ENCODE peak calls at places on chromosomes 16 and 17, in five cellular contexts. W is IMR-90, E is mesenchymal stem cell, V is neuronal stem cell, X is H1. L is an unnamed sample.

GRCh38 chr17:55450232-55450631 is 28.6 kb upstream of the MMD start:
- DNase-seq in W (no peak), X (no peak), V (no peak), E (no peak), L (no peak)

GRCh38 chr16:47976609-47977180 is 179.1 kb downstream of the ABCC12 start:
- DNase-seq in X (no peak), W (no peak), E (no peak), V (no peak), L (no peak)

GRCh38 chr17:76051071-76051467 is 21.2 kb downstream of the SRP68 start:
- DNase-seq in E (no peak), V (no peak), X (no peak), W (no peak), L (no peak)

GRCh38 chr17:51365090-51365489 is 104.7 kb downstream of the UTP18 start:
- DNase-seq in V (no peak), X (no peak), E (no peak), W (no peak), L (no peak)

GRCh38 chr17:33785281-33785680 is 469.8 kb upstream of the CCL2 start:
- DNase-seq in W (no peak), V (no peak), E (no peak), X (no peak), L (no peak)

GRCh38 chr17:48587276-48588073 is 2.6 kb downstream of the HOXB3 start:
- DNase-seq in X (no peak), V (no peak), E (peak; percentile 93), W (peak; percentile 82), L (no peak)

GRCh38 chr17:51165680-51166197 is 472 bp upstream of the NME2 start:
- DNase-seq in W (peak; percentile 22), V (no peak), E (no peak), X (no peak), L (peak; percentile 74)

GRCh38 chr17:14058051-14058450 is 11.3 kb upstream of the COX10 start:
- DNase-seq in V (no peak), W (peak; percentile 49), E (no peak), X (no peak), L (no peak)

GRCh38 chr17:14200354-14200753 is 36.3 kb downstream of the CDRT15 start:
- DNase-seq in E (no peak), V (no peak), X (no peak), W (no peak), L (no peak)

GRCh38 chr16:60788631-60789030 is 1247.6 kb downstream of the CDH8 start:
- DNase-seq in E (no peak), W (no peak), V (no peak), X (no peak), L (peak; percentile 25)

GRCh38 chr17:59837362-59838195 is 55.2 kb downstream of the TUBD1 start:
- DNase-seq in V (peak; percentile 76), E (peak; percentile 100), W (peak; percentile 100), X (no peak), L (peak; percentile 89)

GRCh38 chr17:67260051-67260987 is 15.3 kb upstream of the HELZ start:
- DNase-seq in W (peak; percentile 75), V (no peak), X (no peak), E (peak; percentile 74), L (peak; percentile 14)

GRCh38 chr17:41785876-41786226 is 660 bp downstream of the JUP start:
- DNase-seq in W (no peak), V (no peak), E (no peak), X (no peak), L (peak; percentile 87)

GRCh38 chr16:58501242-58502131 is 1.5 kb downstream of the NDRG4 start:
- DNase-seq in V (no peak), W (no peak), E (no peak), X (no peak), L (peak; percentile 93)

GRCh38 chr16:74226361-74226979 is 70.1 kb upstream of the PSMD7 start:
- DNase-seq in V (peak; percentile 12), W (peak; percentile 31), X (no peak), E (peak; percentile 11), L (no peak)

GRCh38 chr16:11354733-11355574 is 9.7 kb downstream of the RMI2 start:
- DNase-seq in X (no peak), V (no peak), W (peak; percentile 92), E (peak; percentile 73), L (no peak)

GRCh38 chr17:77635176-77635575 is 323.3 kb upstream of the TNRC6C start:
- DNase-seq in W (no peak), E (no peak), V (no peak), X (no peak), L (peak; percentile 24)

GRCh38 chr17:57548421-57549385 is 196.4 kb downstream of the CCDC182 start:
- DNase-seq in X (no peak), E (peak; percentile 90), V (no peak), W (no peak), L (no peak)

GRCh38 chr16:75222271-75222783 is 3.5 kb downstream of the CTRB1 start:
- DNase-seq in W (no peak), V (no peak), E (no peak), X (no peak), L (peak; percentile 26)

GRCh38 chr17:55037828-55038227 is 69.3 kb downstream of the STXBP4 start:
- DNase-seq in X (no peak), W (no peak), V (no peak), E (no peak), L (no peak)

GRCh38 chr17:50394711-50395110 is 2.6 kb downstream of the LRRC59 start:
- DNase-seq in X (no peak), E (no peak), W (no peak), V (no peak), L (no peak)

GRCh38 chr17:30062372-30062771 is 54.2 kb upstream of the NSRP1 start:
- DNase-seq in V (no peak), E (no peak), W (no peak), X (no peak), L (no peak)

GRCh38 chr17:57648720-57649119 is 96.4 kb downstream of the CCDC182 start:
- DNase-seq in W (no peak), X (no peak), E (no peak), V (no peak), L (no peak)

GRCh38 chr17:40843242-40843641 is 20.8 kb upstream of the KRT10 start:
- DNase-seq in E (no peak), X (no peak), W (no peak), V (no peak), L (no peak)

GRCh38 chr17:50102164-50102991 is 7.2 kb downstream of the PDK2 start:
- DNase-seq in E (no peak), X (no peak), W (no peak), V (no peak), L (no peak)

GRCh38 chr17:43755389-43755875 is 3.2 kb downstream of the SOST start:
- DNase-seq in V (peak; percentile 45), E (peak; percentile 33), W (peak; percentile 45), X (peak; percentile 57), L (peak; percentile 87)

GRCh38 chr17:20965492-20965891 is 77.3 kb downstream of the USP22 start:
- DNase-seq in E (no peak), X (no peak), W (no peak), V (no peak), L (no peak)

GRCh38 chr16:76897816-76898215 is 293.2 kb upstream of the MON1B start:
- DNase-seq in W (no peak), V (no peak), X (no peak), E (no peak), L (no peak)

GRCh38 chr17:82449883-82450356 is 632 bp downstream of the CYBC1 start:
- DNase-seq in X (no peak), V (no peak), W (no peak), E (no peak), L (no peak)

GRCh38 chr16:70434489-70435260 is 4.2 kb downstream of the ST3GAL2 start:
- DNase-seq in X (no peak), V (no peak), W (no peak), E (no peak), L (no peak)

GRCh38 chr16:10988164-10988803 is 43.9 kb downstream of the CLEC16A start:
- DNase-seq in E (no peak), V (no peak), W (no peak), X (no peak), L (peak; percentile 51)

GRCh38 chr16:14300631-14301149 is 229.6 kb downstream of the MRTFB start:
- DNase-seq in V (no peak), X (no peak), W (peak; percentile 85), E (peak; percentile 86), L (peak; percentile 65)

GRCh38 chr16:79598341-79599181 is 2.0 kb downstream of the MAF start:
- DNase-seq in X (peak; percentile 46), W (no peak), E (peak; percentile 76), V (peak; percentile 72), L (peak; percentile 76)

GRCh38 chr16:80460004-80460403 is 80.8 kb upstream of the DYNLRB2 start:
- DNase-seq in W (no peak), V (no peak), E (no peak), X (no peak), L (no peak)

GRCh38 chr16:30710971-30711370 is 12.0 kb downstream of the SRCAP start:
- DNase-seq in W (peak; percentile 39), X (no peak), V (no peak), E (no peak), L (no peak)

GRCh38 chr16:27735031-27735430 is 185.1 kb downstream of the KATNIP start:
- DNase-seq in V (no peak), X (no peak), E (no peak), W (no peak), L (no peak)

GRCh38 chr16:27739606-27740357 is 189.8 kb downstream of the KATNIP start:
- DNase-seq in W (no peak), X (no peak), V (no peak), E (no peak), L (no peak)

GRCh38 chr16:27738596-27738995 is 188.7 kb downstream of the KATNIP start:
- DNase-seq in X (no peak), E (no peak), V (no peak), W (no peak), L (no peak)

GRCh38 chr16:27737513-27737912 is 187.6 kb downstream of the KATNIP start:
- DNase-seq in X (no peak), W (no peak), V (no peak), E (no peak), L (no peak)

GRCh38 chr16:27736431-27736830 is 186.5 kb downstream of the KATNIP start:
- DNase-seq in W (no peak), V (no peak), X (no peak), E (no peak), L (no peak)
- H3K14ac ChIP-seq in W (no peak overlapping the region), V (no peak overlapping the region), X (no peak overlapping the region), E (no peak overlapping the region), L (no peak overlapping the region)

DNA sequence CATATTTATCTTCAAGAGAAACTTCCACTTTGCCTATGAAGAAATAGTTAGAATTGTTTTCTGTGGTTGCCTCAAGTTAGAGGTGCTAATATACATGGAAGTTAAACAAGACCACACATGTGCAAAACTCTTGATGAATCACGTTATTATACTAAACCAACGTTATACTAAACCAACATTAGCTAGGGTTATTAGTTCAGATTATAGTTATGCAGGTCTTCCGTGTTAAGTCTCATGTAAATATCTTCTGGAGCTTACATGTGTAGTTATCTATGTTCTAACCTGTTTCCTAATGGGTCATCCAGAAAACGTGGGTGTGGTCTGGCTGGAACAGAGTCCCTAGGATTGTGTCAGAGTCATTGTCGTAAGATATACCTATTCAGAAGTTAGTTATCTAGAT is 111.3 kb downstream of the RBFOX1 start:
- DNase-seq in V (no peak), X (no peak), E (no peak), W (no peak), L (no peak)
- H2BK15ac ChIP-seq in V (no peak overlapping the region), X (no peak overlapping the region), E (no peak overlapping the region), W (no peak overlapping the region), L (no peak overlapping the region)

GRCh38 chr16:85329059-85329812 is 217.0 kb upstream of the CIBAR2 start:
- DNase-seq in E (peak; percentile 82), V (peak; percentile 92), W (peak; percentile 41), X (no peak), L (peak; percentile 67)
- H4K91ac ChIP-seq in E (peak overlapping the region; percentile 92), V (no peak overlapping the region), W (no peak overlapping the region), X (peak overlapping the region; percentile 63), L (no peak overlapping the region)

GRCh38 chr16:57416084-57416483 is 11.5 kb downstream of the CCL17 start:
- DNase-seq in W (no peak), V (no peak), X (no peak), E (no peak), L (no peak)
- H3K14ac ChIP-seq in W (no peak overlapping the region), V (no peak overlapping the region), X (no peak overlapping the region), E (no peak overlapping the region), L (peak overlapping the region; percentile 89)